ENCODE peak calls at places on chromosomes 11 and 22, in nine cellular contexts. One of them, this sample, is unnamed.

GRCh38 chr11:97471480-97471879 is 1081.7 kb downstream of the JRKL start:
- DNase-seq in fibroblast of lung: no peak
- DNase-seq in Peyer's patch: no peak
- DNase-seq in glutamatergic neuron: no peak
- DNase-seq in tibial nerve: no peak
- DNase-seq in astrocyte of the cerebellum: no peak
- DNase-seq in GM20000: no peak
- DNase-seq in endothelial cell: no peak
- DNase-seq in IMR-90: no peak
- DNase-seq in this sample: no peak

GRCh38 chr22:41040483-41040882 is 51.9 kb upstream of the EP300 start:
- DNase-seq in fibroblast of lung: no peak
- DNase-seq in Peyer's patch: no peak
- DNase-seq in glutamatergic neuron: no peak
- DNase-seq in tibial nerve: no peak
- DNase-seq in astrocyte of the cerebellum: no peak
- DNase-seq in GM20000: no peak
- DNase-seq in endothelial cell: no peak
- DNase-seq in IMR-90: no peak
- DNase-seq in this sample: no peak

GRCh38 chr22:30841264-30841663 is 127.3 kb downstream of the MORC2 start:
- DNase-seq in fibroblast of lung: no peak
- DNase-seq in Peyer's patch: no peak
- DNase-seq in glutamatergic neuron: no peak
- DNase-seq in tibial nerve: no peak
- DNase-seq in astrocyte of the cerebellum: no peak
- DNase-seq in GM20000: no peak
- DNase-seq in endothelial cell: no peak
- DNase-seq in IMR-90: peak
- DNase-seq in this sample: no peak

GRCh38 chr11:126696976-126697375 is 303.6 kb downstream of the KIRREL3 start:
- DNase-seq in fibroblast of lung: no peak
- DNase-seq in Peyer's patch: no peak
- DNase-seq in glutamatergic neuron: no peak
- DNase-seq in tibial nerve: no peak
- DNase-seq in astrocyte of the cerebellum: no peak
- DNase-seq in GM20000: no peak
- DNase-seq in endothelial cell: no peak
- DNase-seq in IMR-90: no peak
- DNase-seq in this sample: no peak

GRCh38 chr11:62446091-62446490 is 27.3 kb downstream of the SCGB1A1 start:
- DNase-seq in fibroblast of lung: no peak
- DNase-seq in Peyer's patch: peak
- DNase-seq in glutamatergic neuron: no peak
- DNase-seq in tibial nerve: no peak
- DNase-seq in astrocyte of the cerebellum: no peak
- DNase-seq in GM20000: no peak
- DNase-seq in endothelial cell: no peak
- DNase-seq in IMR-90: no peak
- DNase-seq in this sample: no peak

GRCh38 chr11:66687831-66688281 is 10.2 kb upstream of the RBM4B start:
- DNase-seq in fibroblast of lung: no peak
- DNase-seq in Peyer's patch: no peak
- DNase-seq in glutamatergic neuron: no peak
- DNase-seq in tibial nerve: no peak
- DNase-seq in astrocyte of the cerebellum: no peak
- DNase-seq in GM20000: peak
- DNase-seq in endothelial cell: no peak
- DNase-seq in IMR-90: no peak
- DNase-seq in this sample: no peak

GRCh38 chr22:17303840-17304779 is 65.2 kb upstream of the CECR2 start:
- DNase-seq in fibroblast of lung: no peak
- DNase-seq in Peyer's patch: no peak
- DNase-seq in glutamatergic neuron: no peak
- DNase-seq in tibial nerve: no peak
- DNase-seq in astrocyte of the cerebellum: no peak
- DNase-seq in GM20000: peak
- DNase-seq in endothelial cell: no peak
- DNase-seq in IMR-90: no peak
- DNase-seq in this sample: no peak

GRCh38 chr11:131671320-131671719 is 300.9 kb downstream of the NTM start:
- DNase-seq in fibroblast of lung: no peak
- DNase-seq in Peyer's patch: no peak
- DNase-seq in glutamatergic neuron: no peak
- DNase-seq in tibial nerve: no peak
- DNase-seq in astrocyte of the cerebellum: no peak
- DNase-seq in GM20000: no peak
- DNase-seq in endothelial cell: no peak
- DNase-seq in IMR-90: no peak
- DNase-seq in this sample: no peak

GRCh38 chr11:2382129-2382517 is 5.0 kb downstream of the CD81 start:
- DNase-seq in fibroblast of lung: no peak
- DNase-seq in Peyer's patch: no peak
- DNase-seq in glutamatergic neuron: no peak
- DNase-seq in tibial nerve: no peak
- DNase-seq in astrocyte of the cerebellum: no peak
- DNase-seq in GM20000: no peak
- DNase-seq in endothelial cell: no peak
- DNase-seq in IMR-90: no peak
- DNase-seq in this sample: no peak

GRCh38 chr11:35324981-35325380 is 94.4 kb downstream of the SLC1A2 start:
- DNase-seq in fibroblast of lung: peak
- DNase-seq in Peyer's patch: no peak
- DNase-seq in glutamatergic neuron: no peak
- DNase-seq in tibial nerve: no peak
- DNase-seq in astrocyte of the cerebellum: no peak
- DNase-seq in GM20000: no peak
- DNase-seq in endothelial cell: no peak
- DNase-seq in IMR-90: peak
- DNase-seq in this sample: no peak

GRCh38 chr11:76048763-76049162 is 157.5 kb downstream of the WNT11 start:
- DNase-seq in fibroblast of lung: no peak
- DNase-seq in Peyer's patch: no peak
- DNase-seq in glutamatergic neuron: peak
- DNase-seq in tibial nerve: no peak
- DNase-seq in astrocyte of the cerebellum: no peak
- DNase-seq in GM20000: no peak
- DNase-seq in endothelial cell: no peak
- DNase-seq in IMR-90: no peak
- DNase-seq in this sample: no peak

GRCh38 chr22:44793506-44794225 is 41.3 kb downstream of the ARHGAP8 start:
- DNase-seq in fibroblast of lung: no peak
- DNase-seq in Peyer's patch: no peak
- DNase-seq in glutamatergic neuron: no peak
- DNase-seq in tibial nerve: no peak
- DNase-seq in astrocyte of the cerebellum: no peak
- DNase-seq in GM20000: no peak
- DNase-seq in endothelial cell: no peak
- DNase-seq in IMR-90: no peak
- DNase-seq in this sample: no peak

GRCh38 chr22:23532756-23533155 is 47.3 kb downstream of the IGLL1 start:
- DNase-seq in fibroblast of lung: no peak
- DNase-seq in Peyer's patch: no peak
- DNase-seq in glutamatergic neuron: no peak
- DNase-seq in tibial nerve: no peak
- DNase-seq in astrocyte of the cerebellum: no peak
- DNase-seq in GM20000: no peak
- DNase-seq in endothelial cell: no peak
- DNase-seq in IMR-90: no peak
- DNase-seq in this sample: no peak

GRCh38 chr11:1382831-1383607 is 6.7 kb upstream of the BRSK2 start:
- DNase-seq in fibroblast of lung: peak
- DNase-seq in Peyer's patch: peak
- DNase-seq in glutamatergic neuron: peak
- DNase-seq in tibial nerve: peak
- DNase-seq in astrocyte of the cerebellum: no peak
- DNase-seq in GM20000: peak
- DNase-seq in endothelial cell: peak
- DNase-seq in IMR-90: peak
- DNase-seq in this sample: no peak

GRCh38 chr22:35739642-35740041 is 22.0 kb downstream of the APOL5 start:
- DNase-seq in fibroblast of lung: no peak
- DNase-seq in Peyer's patch: no peak
- DNase-seq in glutamatergic neuron: peak
- DNase-seq in tibial nerve: no peak
- DNase-seq in astrocyte of the cerebellum: no peak
- DNase-seq in GM20000: no peak
- DNase-seq in endothelial cell: no peak
- DNase-seq in IMR-90: no peak
- DNase-seq in this sample: no peak
- TF ChIP-seq CTCF in fibroblast of lung: peak
- TF ChIP-seq CTCF in Peyer's patch: peak
- TF ChIP-seq CTCF in glutamatergic neuron: no peak
- TF ChIP-seq CTCF in tibial nerve: no peak
- TF ChIP-seq CTCF in astrocyte of the cerebellum: peak
- TF ChIP-seq CTCF in GM20000: no peak
- TF ChIP-seq CTCF in endothelial cell: no peak
- TF ChIP-seq CTCF in IMR-90: peak
- TF ChIP-seq CTCF in this sample: peak

GRCh38 chr22:22166941-22167713 is 77.5 kb upstream of the VPREB1 start:
- DNase-seq in fibroblast of lung: no peak
- DNase-seq in Peyer's patch: no peak
- DNase-seq in glutamatergic neuron: no peak
- DNase-seq in tibial nerve: no peak
- DNase-seq in astrocyte of the cerebellum: no peak
- DNase-seq in GM20000: no peak
- DNase-seq in endothelial cell: no peak
- DNase-seq in IMR-90: no peak
- DNase-seq in this sample: no peak

GRCh38 chr22:22164541-22165272 is 79.9 kb upstream of the VPREB1 start:
- DNase-seq in fibroblast of lung: no peak
- DNase-seq in Peyer's patch: no peak
- DNase-seq in glutamatergic neuron: no peak
- DNase-seq in tibial nerve: no peak
- DNase-seq in astrocyte of the cerebellum: no peak
- DNase-seq in GM20000: no peak
- DNase-seq in endothelial cell: no peak
- DNase-seq in IMR-90: no peak
- DNase-seq in this sample: no peak

GRCh38 chr22:22167791-22168189 is 76.8 kb upstream of the VPREB1 start:
- DNase-seq in fibroblast of lung: no peak
- DNase-seq in Peyer's patch: no peak
- DNase-seq in glutamatergic neuron: no peak
- DNase-seq in tibial nerve: no peak
- DNase-seq in astrocyte of the cerebellum: no peak
- DNase-seq in GM20000: peak
- DNase-seq in endothelial cell: no peak
- DNase-seq in IMR-90: no peak
- DNase-seq in this sample: no peak

GRCh38 chr22:22168190-22168940 is 76.2 kb upstream of the VPREB1 start:
- DNase-seq in fibroblast of lung: peak
- DNase-seq in Peyer's patch: no peak
- DNase-seq in glutamatergic neuron: no peak
- DNase-seq in tibial nerve: no peak
- DNase-seq in astrocyte of the cerebellum: peak
- DNase-seq in GM20000: peak
- DNase-seq in endothelial cell: no peak
- DNase-seq in IMR-90: peak
- DNase-seq in this sample: peak

GRCh38 chr22:22165936-22166710 is 78.5 kb upstream of the VPREB1 start:
- DNase-seq in fibroblast of lung: no peak
- DNase-seq in Peyer's patch: no peak
- DNase-seq in glutamatergic neuron: no peak
- DNase-seq in tibial nerve: no peak
- DNase-seq in astrocyte of the cerebellum: no peak
- DNase-seq in GM20000: no peak
- DNase-seq in endothelial cell: no peak
- DNase-seq in IMR-90: no peak
- DNase-seq in this sample: no peak
- TF ChIP-seq CTCF in fibroblast of lung: no peak
- TF ChIP-seq CTCF in Peyer's patch: no peak
- TF ChIP-seq CTCF in glutamatergic neuron: no peak
- TF ChIP-seq CTCF in tibial nerve: no peak
- TF ChIP-seq CTCF in astrocyte of the cerebellum: no peak
- TF ChIP-seq CTCF in GM20000: no peak
- TF ChIP-seq CTCF in endothelial cell: no peak
- TF ChIP-seq CTCF in IMR-90: no peak
- TF ChIP-seq CTCF in this sample: no peak

DNA sequence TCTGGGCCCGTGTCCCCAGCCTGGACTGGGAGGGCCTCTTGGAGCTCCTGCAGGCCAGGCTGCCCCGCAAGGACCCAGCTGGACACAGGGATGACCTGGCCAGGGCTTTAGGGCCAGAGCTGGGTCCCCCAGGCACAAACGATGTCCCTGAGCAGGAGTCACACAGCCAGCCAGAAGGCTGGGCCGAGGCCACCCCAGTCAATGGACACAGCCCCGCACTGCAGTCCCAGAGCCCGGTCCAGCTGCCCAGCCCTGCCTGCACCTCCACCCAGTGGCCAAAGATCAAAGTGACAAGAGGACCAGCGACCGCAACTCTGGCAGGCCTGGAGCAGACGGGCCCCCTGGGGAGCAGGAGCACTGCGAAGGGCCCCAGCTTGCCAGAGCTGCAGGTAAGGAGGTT is 38.2 kb downstream of the TRIOBP start:
- DNase-seq in fibroblast of lung: no peak
- DNase-seq in Peyer's patch: peak
- DNase-seq in glutamatergic neuron: peak
- DNase-seq in tibial nerve: no peak
- DNase-seq in astrocyte of the cerebellum: no peak
- DNase-seq in GM20000: no peak
- DNase-seq in endothelial cell: peak
- DNase-seq in IMR-90: no peak
- DNase-seq in this sample: no peak
- TF ChIP-seq CTCF in fibroblast of lung: peak
- TF ChIP-seq CTCF in Peyer's patch: peak
- TF ChIP-seq CTCF in glutamatergic neuron: peak
- TF ChIP-seq CTCF in tibial nerve: no peak
- TF ChIP-seq CTCF in astrocyte of the cerebellum: peak
- TF ChIP-seq CTCF in GM20000: no peak
- TF ChIP-seq CTCF in endothelial cell: peak
- TF ChIP-seq CTCF in IMR-90: peak
- TF ChIP-seq CTCF in this sample: peak

GRCh38 chr22:26766510-26767350 is 109.3 kb downstream of the MIAT start:
- DNase-seq in fibroblast of lung: no peak
- DNase-seq in Peyer's patch: no peak
- DNase-seq in glutamatergic neuron: no peak
- DNase-seq in tibial nerve: no peak
- DNase-seq in astrocyte of the cerebellum: no peak
- DNase-seq in GM20000: no peak
- DNase-seq in endothelial cell: no peak
- DNase-seq in IMR-90: no peak
- DNase-seq in this sample: no peak

GRCh38 chr22:26762503-26763170 is 105.2 kb downstream of the MIAT start:
- DNase-seq in fibroblast of lung: no peak
- DNase-seq in Peyer's patch: no peak
- DNase-seq in glutamatergic neuron: no peak
- DNase-seq in tibial nerve: no peak
- DNase-seq in astrocyte of the cerebellum: no peak
- DNase-seq in GM20000: no peak
- DNase-seq in endothelial cell: no peak
- DNase-seq in IMR-90: no peak
- DNase-seq in this sample: no peak

GRCh38 chr22:26767351-26767970 is 110.1 kb downstream of the MIAT start:
- DNase-seq in fibroblast of lung: peak
- DNase-seq in Peyer's patch: no peak
- DNase-seq in glutamatergic neuron: no peak
- DNase-seq in tibial nerve: no peak
- DNase-seq in astrocyte of the cerebellum: no peak
- DNase-seq in GM20000: no peak
- DNase-seq in endothelial cell: no peak
- DNase-seq in IMR-90: no peak
- DNase-seq in this sample: no peak

GRCh38 chr22:26768986-26769385 is 111.6 kb downstream of the MIAT start:
- DNase-seq in fibroblast of lung: peak
- DNase-seq in Peyer's patch: no peak
- DNase-seq in glutamatergic neuron: no peak
- DNase-seq in tibial nerve: no peak
- DNase-seq in astrocyte of the cerebellum: no peak
- DNase-seq in GM20000: no peak
- DNase-seq in endothelial cell: no peak
- DNase-seq in IMR-90: no peak
- DNase-seq in this sample: no peak

GRCh38 chr22:26763633-26764295 is 106.4 kb downstream of the MIAT start:
- DNase-seq in fibroblast of lung: peak
- DNase-seq in Peyer's patch: no peak
- DNase-seq in glutamatergic neuron: no peak
- DNase-seq in tibial nerve: no peak
- DNase-seq in astrocyte of the cerebellum: no peak
- DNase-seq in GM20000: no peak
- DNase-seq in endothelial cell: no peak
- DNase-seq in IMR-90: peak
- DNase-seq in this sample: no peak
- TF ChIP-seq CTCF in fibroblast of lung: peak
- TF ChIP-seq CTCF in Peyer's patch: no peak
- TF ChIP-seq CTCF in glutamatergic neuron: no peak
- TF ChIP-seq CTCF in tibial nerve: no peak
- TF ChIP-seq CTCF in astrocyte of the cerebellum: no peak
- TF ChIP-seq CTCF in GM20000: no peak
- TF ChIP-seq CTCF in endothelial cell: no peak
- TF ChIP-seq CTCF in IMR-90: no peak
- TF ChIP-seq CTCF in this sample: peak